ENCODE peak calls at places on chromosome 13, in six cellular contexts. One of them, this sample, is unnamed.
A peak's percentile ranks its signal among the peaks of the same experiment; 100 is the strongest.

GRCh38 chr13:113119166-113119821 is 3.3 kb upstream of the F10 start:
- DNase-seq in Caco-2: no peak
- DNase-seq in breast epithelium: no peak
- DNase-seq in brain microvascular endothelial cell: no peak
- DNase-seq in nephron progenitor cell: no peak
- DNase-seq in CD4-positive, alpha-beta T cell: no peak
- DNase-seq in this sample: no peak

GRCh38 chr13:32121316-32121715 is 89.7 kb downstream of the FRY start:
- DNase-seq in nephron progenitor cell: no peak
- DNase-seq in brain microvascular endothelial cell: no peak
- DNase-seq in breast epithelium: no peak
- DNase-seq in Caco-2: no peak
- DNase-seq in CD4-positive, alpha-beta T cell: no peak
- DNase-seq in this sample: no peak

GRCh38 chr13:48144413-48145035 is 49.6 kb upstream of the MED4 start:
- DNase-seq in brain microvascular endothelial cell: peak; percentile 61
- DNase-seq in breast epithelium: no peak
- DNase-seq in Caco-2: no peak
- DNase-seq in nephron progenitor cell: no peak
- DNase-seq in CD4-positive, alpha-beta T cell: no peak
- DNase-seq in this sample: no peak

GRCh38 chr13:106350208-106350607 is 185.3 kb downstream of the EFNB2 start:
- DNase-seq in brain microvascular endothelial cell: no peak
- DNase-seq in nephron progenitor cell: no peak
- DNase-seq in Caco-2: no peak
- DNase-seq in CD4-positive, alpha-beta T cell: no peak
- DNase-seq in breast epithelium: no peak
- DNase-seq in this sample: no peak

GRCh38 chr13:30926781-30927180 is 5.7 kb upstream of the TEX26 start:
- DNase-seq in nephron progenitor cell: no peak
- DNase-seq in brain microvascular endothelial cell: no peak
- DNase-seq in Caco-2: no peak
- DNase-seq in breast epithelium: no peak
- DNase-seq in CD4-positive, alpha-beta T cell: no peak
- DNase-seq in this sample: no peak

GRCh38 chr13:36436811-36437210 is 4.5 kb downstream of the CCNA1 start:
- DNase-seq in nephron progenitor cell: no peak
- DNase-seq in Caco-2: no peak
- DNase-seq in brain microvascular endothelial cell: no peak
- DNase-seq in CD4-positive, alpha-beta T cell: no peak
- DNase-seq in breast epithelium: no peak
- DNase-seq in this sample: no peak

GRCh38 chr13:93889430-93889829 is 590.1 kb downstream of the DCT start:
- DNase-seq in breast epithelium: no peak
- DNase-seq in nephron progenitor cell: no peak
- DNase-seq in brain microvascular endothelial cell: no peak
- DNase-seq in CD4-positive, alpha-beta T cell: no peak
- DNase-seq in Caco-2: no peak
- DNase-seq in this sample: no peak

GRCh38 chr13:108156749-108157148 is 58.6 kb downstream of the LIG4 start:
- DNase-seq in breast epithelium: no peak
- DNase-seq in CD4-positive, alpha-beta T cell: no peak
- DNase-seq in brain microvascular endothelial cell: no peak
- DNase-seq in Caco-2: no peak
- DNase-seq in nephron progenitor cell: no peak
- DNase-seq in this sample: no peak

GRCh38 chr13:22311734-22312404 is 641.0 kb downstream of the FGF9 start:
- DNase-seq in Caco-2: no peak
- DNase-seq in nephron progenitor cell: peak; percentile 2
- DNase-seq in CD4-positive, alpha-beta T cell: no peak
- DNase-seq in brain microvascular endothelial cell: no peak
- DNase-seq in breast epithelium: no peak
- DNase-seq in this sample: no peak

GRCh38 chr13:106573855-106574254 is 5.9 kb upstream of the ARGLU1 start:
- DNase-seq in brain microvascular endothelial cell: no peak
- DNase-seq in nephron progenitor cell: no peak
- DNase-seq in breast epithelium: no peak
- DNase-seq in CD4-positive, alpha-beta T cell: no peak
- DNase-seq in Caco-2: no peak
- DNase-seq in this sample: no peak

GRCh38 chr13:78934336-78934735 is 275.4 kb upstream of the OBI1 start:
- DNase-seq in nephron progenitor cell: no peak
- DNase-seq in brain microvascular endothelial cell: no peak
- DNase-seq in CD4-positive, alpha-beta T cell: no peak
- DNase-seq in breast epithelium: no peak
- DNase-seq in Caco-2: no peak
- DNase-seq in this sample: no peak

GRCh38 chr13:93736909-93737308 is 510.3 kb downstream of the GPC6 start:
- DNase-seq in brain microvascular endothelial cell: no peak
- DNase-seq in CD4-positive, alpha-beta T cell: no peak
- DNase-seq in Caco-2: no peak
- DNase-seq in nephron progenitor cell: no peak
- DNase-seq in breast epithelium: no peak
- DNase-seq in this sample: no peak

GRCh38 chr13:39888865-39889810 is 233.7 kb downstream of the COG6 start:
- DNase-seq in CD4-positive, alpha-beta T cell: no peak
- DNase-seq in breast epithelium: no peak
- DNase-seq in nephron progenitor cell: no peak
- DNase-seq in brain microvascular endothelial cell: no peak
- DNase-seq in Caco-2: no peak
- DNase-seq in this sample: no peak

GRCh38 chr13:97308735-97309429 is 86.7 kb downstream of the MBNL2 start:
- DNase-seq in breast epithelium: no peak
- DNase-seq in CD4-positive, alpha-beta T cell: no peak
- DNase-seq in brain microvascular endothelial cell: peak; percentile 17
- DNase-seq in nephron progenitor cell: no peak
- DNase-seq in Caco-2: no peak
- DNase-seq in this sample: no peak

GRCh38 chr13:100100115-100100879 is 11.4 kb downstream of the PCCA start:
- DNase-seq in breast epithelium: peak; percentile 48
- DNase-seq in nephron progenitor cell: no peak
- DNase-seq in Caco-2: no peak
- DNase-seq in brain microvascular endothelial cell: peak; percentile 62
- DNase-seq in CD4-positive, alpha-beta T cell: no peak
- DNase-seq in this sample: no peak

GRCh38 chr13:52793507-52793906 is 53.9 kb upstream of the CNMD start:
- DNase-seq in breast epithelium: no peak
- DNase-seq in CD4-positive, alpha-beta T cell: no peak
- DNase-seq in Caco-2: no peak
- DNase-seq in brain microvascular endothelial cell: no peak
- DNase-seq in nephron progenitor cell: no peak
- DNase-seq in this sample: no peak

GRCh38 chr13:100738176-100738855 is 63.7 kb upstream of the TMTC4 start:
- DNase-seq in CD4-positive, alpha-beta T cell: no peak
- DNase-seq in nephron progenitor cell: no peak
- DNase-seq in Caco-2: no peak
- DNase-seq in breast epithelium: no peak
- DNase-seq in brain microvascular endothelial cell: no peak
- DNase-seq in this sample: no peak

GRCh38 chr13:74825170-74825948 is 656.6 kb downstream of the TBC1D4 start:
- DNase-seq in CD4-positive, alpha-beta T cell: no peak
- DNase-seq in Caco-2: no peak
- DNase-seq in breast epithelium: no peak
- DNase-seq in brain microvascular endothelial cell: peak; percentile 66
- DNase-seq in nephron progenitor cell: no peak
- DNase-seq in this sample: peak; percentile 52

GRCh38 chr13:112954488-112955270 is 14.3 kb upstream of the MCF2L start:
- DNase-seq in breast epithelium: no peak
- DNase-seq in brain microvascular endothelial cell: no peak
- DNase-seq in CD4-positive, alpha-beta T cell: no peak
- DNase-seq in Caco-2: peak; percentile 19
- DNase-seq in nephron progenitor cell: no peak
- DNase-seq in this sample: no peak

GRCh38 chr13:78137404-78138142 is 218.9 kb upstream of the EDNRB start:
- DNase-seq in CD4-positive, alpha-beta T cell: no peak
- DNase-seq in Caco-2: peak; percentile 60
- DNase-seq in nephron progenitor cell: peak; percentile 41
- DNase-seq in brain microvascular endothelial cell: peak; percentile 53
- DNase-seq in breast epithelium: no peak
- DNase-seq in this sample: no peak

GRCh38 chr13:31631071-31631470 is 108.3 kb upstream of the RXFP2 start:
- DNase-seq in nephron progenitor cell: no peak
- DNase-seq in breast epithelium: no peak
- DNase-seq in Caco-2: no peak
- DNase-seq in brain microvascular endothelial cell: no peak
- DNase-seq in CD4-positive, alpha-beta T cell: no peak
- DNase-seq in this sample: no peak

GRCh38 chr13:106475852-106476251 is 59.6 kb downstream of the EFNB2 start:
- DNase-seq in CD4-positive, alpha-beta T cell: no peak
- DNase-seq in brain microvascular endothelial cell: no peak
- DNase-seq in nephron progenitor cell: no peak
- DNase-seq in Caco-2: peak; percentile 57
- DNase-seq in breast epithelium: no peak
- DNase-seq in this sample: no peak

GRCh38 chr13:109481046-109481445 is 305.3 kb downstream of the IRS2 start:
- DNase-seq in Caco-2: no peak
- DNase-seq in breast epithelium: no peak
- DNase-seq in CD4-positive, alpha-beta T cell: no peak
- DNase-seq in brain microvascular endothelial cell: peak; percentile 88
- DNase-seq in nephron progenitor cell: no peak
- DNase-seq in this sample: no peak

GRCh38 chr13:94765814-94766213 is 53.5 kb upstream of the SOX21 start:
- DNase-seq in CD4-positive, alpha-beta T cell: no peak
- DNase-seq in brain microvascular endothelial cell: no peak
- DNase-seq in Caco-2: no peak
- DNase-seq in nephron progenitor cell: no peak
- DNase-seq in breast epithelium: no peak
- DNase-seq in this sample: no peak

GRCh38 chr13:91017031-91017668 is 330.3 kb upstream of the MIR17HG start:
- DNase-seq in Caco-2: peak; percentile 52
- DNase-seq in nephron progenitor cell: peak; percentile 57
- DNase-seq in brain microvascular endothelial cell: peak; percentile 23
- DNase-seq in breast epithelium: no peak
- DNase-seq in CD4-positive, alpha-beta T cell: no peak
- DNase-seq in this sample: no peak

GRCh38 chr13:101624210-101624922 is 171.9 kb downstream of the ITGBL1 start:
- DNase-seq in nephron progenitor cell: no peak
- DNase-seq in Caco-2: no peak
- DNase-seq in breast epithelium: no peak
- DNase-seq in brain microvascular endothelial cell: no peak
- DNase-seq in CD4-positive, alpha-beta T cell: no peak
- DNase-seq in this sample: no peak

GRCh38 chr13:45700971-45701900 is 884 bp upstream of the CBY2 start:
- DNase-seq in nephron progenitor cell: no peak
- DNase-seq in CD4-positive, alpha-beta T cell: no peak
- DNase-seq in breast epithelium: no peak
- DNase-seq in brain microvascular endothelial cell: no peak
- DNase-seq in Caco-2: no peak
- DNase-seq in this sample: no peak

GRCh38 chr13:42355118-42355840 is 83.3 kb downstream of the AKAP11 start:
- DNase-seq in CD4-positive, alpha-beta T cell: peak; percentile 53
- DNase-seq in brain microvascular endothelial cell: no peak
- DNase-seq in Caco-2: no peak
- DNase-seq in breast epithelium: no peak
- DNase-seq in nephron progenitor cell: no peak
- DNase-seq in this sample: no peak

GRCh38 chr13:34086281-34086680 is 268.3 kb downstream of the RFC3 start:
- DNase-seq in Caco-2: no peak
- DNase-seq in breast epithelium: no peak
- DNase-seq in brain microvascular endothelial cell: no peak
- DNase-seq in nephron progenitor cell: no peak
- DNase-seq in CD4-positive, alpha-beta T cell: no peak
- DNase-seq in this sample: no peak

GRCh38 chr13:20198781-20199180 is 6.0 kb upstream of the GJB2 start:
- DNase-seq in Caco-2: no peak
- DNase-seq in nephron progenitor cell: no peak
- DNase-seq in breast epithelium: no peak
- DNase-seq in brain microvascular endothelial cell: no peak
- DNase-seq in CD4-positive, alpha-beta T cell: no peak
- DNase-seq in this sample: no peak

GRCh38 chr13:100887729-100888151 is 213.1 kb upstream of the TMTC4 start:
- DNase-seq in nephron progenitor cell: no peak
- DNase-seq in brain microvascular endothelial cell: peak; percentile 85
- DNase-seq in CD4-positive, alpha-beta T cell: no peak
- DNase-seq in breast epithelium: no peak
- DNase-seq in Caco-2: no peak
- DNase-seq in this sample: peak; percentile 41

GRCh38 chr13:69291292-69291906 is 816.2 kb upstream of the ATXN8OS start:
- DNase-seq in Caco-2: no peak
- DNase-seq in CD4-positive, alpha-beta T cell: no peak
- DNase-seq in nephron progenitor cell: peak; percentile 3
- DNase-seq in breast epithelium: no peak
- DNase-seq in brain microvascular endothelial cell: no peak
- DNase-seq in this sample: no peak
- TF ChIP-seq CTCF in Caco-2: no peak
- TF ChIP-seq CTCF in CD4-positive, alpha-beta T cell: no peak
- TF ChIP-seq CTCF in nephron progenitor cell: no peak
- TF ChIP-seq CTCF in breast epithelium: no peak
- TF ChIP-seq CTCF in brain microvascular endothelial cell: no peak
- TF ChIP-seq CTCF in this sample: no peak

GRCh38 chr13:59441596-59442280 is 722.0 kb downstream of the DIAPH3 start:
- DNase-seq in nephron progenitor cell: no peak
- DNase-seq in breast epithelium: no peak
- DNase-seq in Caco-2: no peak
- DNase-seq in brain microvascular endothelial cell: no peak
- DNase-seq in CD4-positive, alpha-beta T cell: no peak
- DNase-seq in this sample: no peak
- TF ChIP-seq CTCF in nephron progenitor cell: no peak
- TF ChIP-seq CTCF in breast epithelium: no peak
- TF ChIP-seq CTCF in Caco-2: no peak
- TF ChIP-seq CTCF in brain microvascular endothelial cell: no peak
- TF ChIP-seq CTCF in CD4-positive, alpha-beta T cell: no peak
- TF ChIP-seq CTCF in this sample: no peak

GRCh38 chr13:28231642-28232041 is 93.3 kb downstream of the PAN3 start:
- DNase-seq in CD4-positive, alpha-beta T cell: no peak
- DNase-seq in Caco-2: no peak
- DNase-seq in nephron progenitor cell: no peak
- DNase-seq in brain microvascular endothelial cell: no peak
- DNase-seq in breast epithelium: no peak
- DNase-seq in this sample: no peak
- TF ChIP-seq CTCF in CD4-positive, alpha-beta T cell: no peak
- TF ChIP-seq CTCF in Caco-2: no peak
- TF ChIP-seq CTCF in nephron progenitor cell: no peak
- TF ChIP-seq CTCF in brain microvascular endothelial cell: no peak
- TF ChIP-seq CTCF in breast epithelium: no peak
- TF ChIP-seq CTCF in this sample: no peak

DNA sequence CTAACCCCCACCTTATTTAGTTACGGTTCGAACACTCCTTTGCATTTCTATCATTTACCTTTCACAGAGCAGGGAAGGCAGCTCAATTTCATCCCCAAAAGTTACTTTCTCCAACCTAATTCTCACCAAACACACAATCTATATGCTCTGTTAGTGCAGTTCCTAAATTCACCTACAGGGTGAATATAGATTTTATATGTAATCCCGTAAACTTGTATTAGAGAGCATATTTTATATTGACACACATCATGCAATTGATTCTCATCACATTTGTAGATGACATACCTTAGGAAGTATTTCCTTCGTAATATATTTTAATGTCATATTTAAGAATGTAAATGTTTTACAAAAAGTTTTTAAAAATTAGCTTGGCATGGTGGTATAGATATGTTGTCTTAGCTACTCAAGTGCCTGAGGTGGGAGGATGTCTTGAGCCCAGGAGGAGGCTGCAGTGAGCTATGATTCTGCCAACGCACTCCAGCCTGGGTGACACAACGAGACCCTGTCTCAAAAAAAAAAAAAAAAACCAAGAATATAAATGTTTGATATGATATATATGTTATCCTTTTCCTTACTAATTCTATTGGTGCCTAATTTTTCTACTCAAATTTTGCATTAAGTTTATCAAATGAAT is 57.3 kb upstream of the TNFRSF19 start:
- DNase-seq in breast epithelium: no peak
- DNase-seq in nephron progenitor cell: no peak
- DNase-seq in CD4-positive, alpha-beta T cell: no peak
- DNase-seq in brain microvascular endothelial cell: no peak
- DNase-seq in Caco-2: no peak
- DNase-seq in this sample: no peak
- TF ChIP-seq CTCF in breast epithelium: no peak
- TF ChIP-seq CTCF in nephron progenitor cell: no peak
- TF ChIP-seq CTCF in CD4-positive, alpha-beta T cell: no peak
- TF ChIP-seq CTCF in brain microvascular endothelial cell: peak; percentile 2
- TF ChIP-seq CTCF in Caco-2: peak; percentile 19
- TF ChIP-seq CTCF in this sample: no peak